ENCODE peak calls at places on chromosome 19, in six cellular contexts. One of them, this sample, is unnamed.

GRCh38 chr19:49490287-49491029 is 3.0 kb downstream of the RPL13A start:
- DNase-seq in T-helper 17 cell: no peak
- DNase-seq in pancreas: peak
- DNase-seq in gastrocnemius medialis: no peak
- DNase-seq in ELR: no peak
- DNase-seq in RWPE1: no peak
- DNase-seq in this sample: no peak

GRCh38 chr19:19276851-19277250 is 3.8 kb upstream of the TM6SF2 start:
- DNase-seq in T-helper 17 cell: no peak
- DNase-seq in pancreas: peak
- DNase-seq in gastrocnemius medialis: no peak
- DNase-seq in ELR: no peak
- DNase-seq in RWPE1: no peak
- DNase-seq in this sample: no peak

GRCh38 chr19:58569191-58569942 is 3.8 kb downstream of the MZF1 start:
- DNase-seq in T-helper 17 cell: peak
- DNase-seq in pancreas: peak
- DNase-seq in gastrocnemius medialis: no peak
- DNase-seq in ELR: no peak
- DNase-seq in RWPE1: no peak
- DNase-seq in this sample: no peak

GRCh38 chr19:30283556-30283955 is 88.6 kb upstream of the ZNF536 start:
- DNase-seq in T-helper 17 cell: no peak
- DNase-seq in pancreas: no peak
- DNase-seq in gastrocnemius medialis: no peak
- DNase-seq in ELR: no peak
- DNase-seq in RWPE1: no peak
- DNase-seq in this sample: no peak

GRCh38 chr19:4108767-4109625 is 14.9 kb downstream of the MAP2K2 start:
- DNase-seq in T-helper 17 cell: peak
- DNase-seq in pancreas: no peak
- DNase-seq in gastrocnemius medialis: no peak
- DNase-seq in ELR: no peak
- DNase-seq in RWPE1: no peak
- DNase-seq in this sample: no peak

GRCh38 chr19:49666120-49666444 is 349 bp downstream of the BCL2L12 start:
- DNase-seq in T-helper 17 cell: no peak
- DNase-seq in pancreas: no peak
- DNase-seq in gastrocnemius medialis: no peak
- DNase-seq in ELR: no peak
- DNase-seq in RWPE1: peak
- DNase-seq in this sample: no peak

GRCh38 chr19:8569066-8569761 is 8.0 kb downstream of the MYO1F start:
- DNase-seq in T-helper 17 cell: peak
- DNase-seq in pancreas: no peak
- DNase-seq in gastrocnemius medialis: no peak
- DNase-seq in ELR: peak
- DNase-seq in RWPE1: peak
- DNase-seq in this sample: no peak

GRCh38 chr19:33417751-33418150 is 44.2 kb downstream of the CEBPG start:
- DNase-seq in T-helper 17 cell: no peak
- DNase-seq in pancreas: peak
- DNase-seq in gastrocnemius medialis: no peak
- DNase-seq in ELR: no peak
- DNase-seq in RWPE1: no peak
- DNase-seq in this sample: no peak

GRCh38 chr19:47005873-47006272 is 13.8 kb upstream of the NPAS1 start:
- DNase-seq in T-helper 17 cell: no peak
- DNase-seq in pancreas: no peak
- DNase-seq in gastrocnemius medialis: no peak
- DNase-seq in ELR: no peak
- DNase-seq in RWPE1: no peak
- DNase-seq in this sample: no peak

GRCh38 chr19:16886305-16886880 is 2.4 kb upstream of the F2RL3 start:
- DNase-seq in T-helper 17 cell: no peak
- DNase-seq in pancreas: no peak
- DNase-seq in gastrocnemius medialis: peak
- DNase-seq in ELR: peak
- DNase-seq in RWPE1: no peak
- DNase-seq in this sample: no peak

GRCh38 chr19:47471733-47472457 is at the start of gene SLC8A2:
- DNase-seq in T-helper 17 cell: peak
- DNase-seq in pancreas: peak
- DNase-seq in gastrocnemius medialis: no peak
- DNase-seq in ELR: peak
- DNase-seq in RWPE1: peak
- DNase-seq in this sample: peak

GRCh38 chr19:35811317-35812219 is 1.1 kb downstream of the PRODH2 start:
- DNase-seq in T-helper 17 cell: no peak
- DNase-seq in pancreas: no peak
- DNase-seq in gastrocnemius medialis: no peak
- DNase-seq in ELR: no peak
- DNase-seq in RWPE1: no peak
- DNase-seq in this sample: no peak

GRCh38 chr19:10417598-10418280 is 2.6 kb upstream of the PDE4A start:
- DNase-seq in T-helper 17 cell: no peak
- DNase-seq in pancreas: peak
- DNase-seq in gastrocnemius medialis: no peak
- DNase-seq in ELR: peak
- DNase-seq in RWPE1: no peak
- DNase-seq in this sample: no peak

GRCh38 chr19:55406091-55406868 is 1.3 kb downstream of the UBE2S start:
- DNase-seq in T-helper 17 cell: no peak
- DNase-seq in pancreas: no peak
- DNase-seq in gastrocnemius medialis: no peak
- DNase-seq in ELR: no peak
- DNase-seq in RWPE1: no peak
- DNase-seq in this sample: no peak

GRCh38 chr19:34236035-34236793 is 18.1 kb upstream of the GARRE1 start:
- DNase-seq in T-helper 17 cell: no peak
- DNase-seq in pancreas: no peak
- DNase-seq in gastrocnemius medialis: no peak
- DNase-seq in ELR: no peak
- DNase-seq in RWPE1: no peak
- DNase-seq in this sample: no peak

GRCh38 chr19:38134538-38135149 is 89.4 kb downstream of the DPF1 start:
- DNase-seq in T-helper 17 cell: no peak
- DNase-seq in pancreas: no peak
- DNase-seq in gastrocnemius medialis: no peak
- DNase-seq in ELR: peak
- DNase-seq in RWPE1: no peak
- DNase-seq in this sample: no peak